ENCODE peak calls at places on chromosome 14, in six cellular contexts. T is SK-N-SH, H is fibroblast of lung, X is neural progenitor cell, P is HepG2, I is colonic mucosa. V is an unnamed sample.

GRCh38 chr14:85475113-85475512 is 54.8 kb upstream of the FLRT2 start:
- DNase-seq in X (no peak), H (peak; percentile 64), I (no peak), P (no peak), T (no peak), V (no peak)

GRCh38 chr14:98758440-98758839 is 513.6 kb downstream of the BCL11B start:
- DNase-seq in I (no peak), H (no peak), P (no peak), X (no peak), T (no peak), V (no peak)

GRCh38 chr14:68535404-68536024 is 257.4 kb downstream of the ZFP36L1 start:
- DNase-seq in I (no peak), X (no peak), P (no peak), T (no peak), H (peak; percentile 98), V (no peak)

GRCh38 chr14:39307815-39308214 is 74.1 kb downstream of the MIA2 start:
- DNase-seq in P (no peak), T (no peak), H (no peak), X (no peak), I (no peak), V (no peak)

GRCh38 chr14:102220031-102220430 is 80.3 kb downstream of the WDR20 start:
- DNase-seq in I (no peak), P (no peak), X (no peak), T (no peak), H (no peak), V (no peak)

GRCh38 chr14:80109055-80109454 is 102.2 kb downstream of the DIO2 start:
- DNase-seq in T (no peak), I (no peak), H (no peak), X (no peak), P (no peak), V (no peak)

GRCh38 chr14:68332011-68332410 is 460.9 kb downstream of the ZFP36L1 start:
- DNase-seq in T (no peak), I (no peak), X (no peak), H (no peak), P (no peak), V (no peak)

GRCh38 chr14:87152701-87153100 is 840.3 kb downstream of the GALC start:
- DNase-seq in H (no peak), P (no peak), T (no peak), I (no peak), X (peak; percentile 5), V (peak; percentile 8)

GRCh38 chr14:76939015-76939742 is 89.3 kb downstream of the IRF2BPL start:
- DNase-seq in T (no peak), I (no peak), X (no peak), H (no peak), P (no peak), V (no peak)

GRCh38 chr14:89146291-89146690 is 270.7 kb downstream of the FOXN3 start:
- DNase-seq in X (no peak), I (no peak), P (no peak), H (peak; percentile 20), T (no peak), V (no peak)

GRCh38 chr14:88044129-88044727 is 39.3 kb downstream of the GPR65 start:
- DNase-seq in H (no peak), T (no peak), X (no peak), P (peak; percentile 96), I (no peak), V (no peak)

GRCh38 chr14:66944872-66945271 is 244.4 kb upstream of the GARIN2 start:
- DNase-seq in X (peak; percentile 35), T (no peak), H (peak; percentile 55), I (no peak), P (peak; percentile 19), V (no peak)

DNA sequence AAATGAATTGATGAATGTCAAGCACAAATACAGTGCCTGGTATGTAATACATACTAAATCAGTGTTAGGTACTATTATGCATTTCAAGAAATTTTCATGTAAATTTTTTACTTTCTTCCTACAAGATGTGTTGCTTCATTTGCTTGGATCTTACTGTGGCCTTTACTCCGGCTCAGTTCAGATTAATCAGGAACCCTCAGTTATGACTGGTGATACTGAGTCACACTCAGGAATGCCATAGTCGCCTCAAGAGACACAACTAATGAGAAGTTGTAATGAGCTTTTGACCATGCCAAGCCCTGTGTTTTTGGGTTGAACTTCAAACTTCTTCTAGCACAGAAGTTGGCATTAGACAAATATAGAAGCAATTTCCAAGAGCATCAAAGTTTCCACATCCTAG is 96.0 kb downstream of the TGFB3 start:
- DNase-seq in X (no peak), I (no peak), T (no peak), H (peak; percentile 86), P (no peak), V (no peak)
- H3K36me3 ChIP-seq in X (no peaks in the 10 kb centered on the region), I (no peaks in the 10 kb centered on the region), T (peaks cover 8% of the 10 kb centered on the region), H (no peaks in the 10 kb centered on the region), P (peaks cover 24% of the 10 kb centered on the region), V (no peaks in the 10 kb centered on the region)

GRCh38 chr14:28077005-28077404 is 689.6 kb upstream of the FOXG1 start:
- DNase-seq in X (no peak), H (no peak), T (no peak), P (no peak), I (no peak), V (no peak)
- H3K9ac ChIP-seq in X (no peak overlapping the region), H (no peak overlapping the region), T (no peak overlapping the region), P (no peak overlapping the region), I (no peak overlapping the region), V (no peak overlapping the region)

GRCh38 chr14:64117671-64118402 is 176.3 kb downstream of the ESR2 start:
- DNase-seq in X (no peak), T (no peak), I (no peak), H (peak; percentile 91), P (no peak), V (no peak)
- TF ChIP-seq CTCF in X (no peak), T (no peak), I (no peak), H (no peak), P (no peak), V (no peak)

GRCh38 chr14:95104911-95105310 is 52.4 kb downstream of the DICER1 start:
- DNase-seq in T (no peak), P (no peak), I (no peak), X (no peak), H (no peak), V (no peak)
- H3K36me3 ChIP-seq in T (peaks cover 69% of the 10 kb centered on the region), P (peaks cover 76% of the 10 kb centered on the region), I (peaks cover 16% of the 10 kb centered on the region), X (peaks cover 18% of the 10 kb centered on the region), H (peaks cover 9% of the 10 kb centered on the region), V (no peaks in the 10 kb centered on the region)

GRCh38 chr14:24327303-24327702 is 7.6 kb downstream of the ADCY4 start:
- DNase-seq in H (no peak), X (no peak), T (no peak), I (no peak), P (no peak), V (no peak)
- H3K9ac ChIP-seq in H (no peak overlapping the region), X (no peak overlapping the region), T (no peak overlapping the region), I (no peak overlapping the region), P (no peak overlapping the region), V (no peak overlapping the region)